ENCODE peak calls at places on chromosome 2, in five cellular contexts. One of them, this sample, is unnamed.

GRCh38 chr2:232398293-232399034 is 8.2 kb upstream of the ALPG start:
- DNase-seq in stimulated activated CD8-positive, alpha-beta memory T cell treated with anti-CD3 and anti-CD28 coated beads, Interleukin-15, amount 100 ng/mL, for 24 hours: no peak
- DNase-seq in GM06990: no peak
- DNase-seq in nucleus accumbens: no peak
- DNase-seq in H9: no peak
- DNase-seq in this sample: no peak

GRCh38 chr2:120904825-120905224 is 169.2 kb downstream of the GLI2 start:
- DNase-seq in stimulated activated CD8-positive, alpha-beta memory T cell treated with anti-CD3 and anti-CD28 coated beads, Interleukin-15, amount 100 ng/mL, for 24 hours: no peak
- DNase-seq in GM06990: no peak
- DNase-seq in nucleus accumbens: no peak
- DNase-seq in H9: no peak
- DNase-seq in this sample: no peak

GRCh38 chr2:67777836-67778429 is 284.9 kb downstream of the C1D start:
- DNase-seq in stimulated activated CD8-positive, alpha-beta memory T cell treated with anti-CD3 and anti-CD28 coated beads, Interleukin-15, amount 100 ng/mL, for 24 hours: no peak
- DNase-seq in GM06990: no peak
- DNase-seq in nucleus accumbens: no peak
- DNase-seq in H9: no peak
- DNase-seq in this sample: no peak

GRCh38 chr2:220127311-220127710 is 499.9 kb downstream of the SLC4A3 start:
- DNase-seq in stimulated activated CD8-positive, alpha-beta memory T cell treated with anti-CD3 and anti-CD28 coated beads, Interleukin-15, amount 100 ng/mL, for 24 hours: no peak
- DNase-seq in GM06990: no peak
- DNase-seq in nucleus accumbens: no peak
- DNase-seq in H9: no peak
- DNase-seq in this sample: no peak

GRCh38 chr2:64524604-64525322 is 635 bp downstream of the AFTPH start:
- DNase-seq in stimulated activated CD8-positive, alpha-beta memory T cell treated with anti-CD3 and anti-CD28 coated beads, Interleukin-15, amount 100 ng/mL, for 24 hours: no peak
- DNase-seq in GM06990: peak
- DNase-seq in nucleus accumbens: peak
- DNase-seq in H9: peak
- DNase-seq in this sample: no peak

GRCh38 chr2:172693037-172693436 is 42.6 kb upstream of the RAPGEF4 start:
- DNase-seq in stimulated activated CD8-positive, alpha-beta memory T cell treated with anti-CD3 and anti-CD28 coated beads, Interleukin-15, amount 100 ng/mL, for 24 hours: no peak
- DNase-seq in GM06990: no peak
- DNase-seq in nucleus accumbens: no peak
- DNase-seq in H9: no peak
- DNase-seq in this sample: peak

GRCh38 chr2:189298038-189298437 is 118.5 kb upstream of the COL5A2 start:
- DNase-seq in stimulated activated CD8-positive, alpha-beta memory T cell treated with anti-CD3 and anti-CD28 coated beads, Interleukin-15, amount 100 ng/mL, for 24 hours: no peak
- DNase-seq in GM06990: no peak
- DNase-seq in nucleus accumbens: no peak
- DNase-seq in H9: no peak
- DNase-seq in this sample: no peak

GRCh38 chr2:11102956-11103860 is 52.1 kb upstream of the SLC66A3 start:
- DNase-seq in stimulated activated CD8-positive, alpha-beta memory T cell treated with anti-CD3 and anti-CD28 coated beads, Interleukin-15, amount 100 ng/mL, for 24 hours: no peak
- DNase-seq in GM06990: no peak
- DNase-seq in nucleus accumbens: no peak
- DNase-seq in H9: no peak
- DNase-seq in this sample: no peak

GRCh38 chr2:134193774-134194173 is 60.1 kb upstream of the MGAT5 start:
- DNase-seq in stimulated activated CD8-positive, alpha-beta memory T cell treated with anti-CD3 and anti-CD28 coated beads, Interleukin-15, amount 100 ng/mL, for 24 hours: no peak
- DNase-seq in GM06990: no peak
- DNase-seq in nucleus accumbens: no peak
- DNase-seq in H9: no peak
- DNase-seq in this sample: no peak

GRCh38 chr2:38740851-38741541 is 10.2 kb downstream of the SRSF7 start:
- DNase-seq in stimulated activated CD8-positive, alpha-beta memory T cell treated with anti-CD3 and anti-CD28 coated beads, Interleukin-15, amount 100 ng/mL, for 24 hours: no peak
- DNase-seq in GM06990: no peak
- DNase-seq in nucleus accumbens: no peak
- DNase-seq in H9: no peak
- DNase-seq in this sample: peak

GRCh38 chr2:147760984-147761383 is 83.8 kb upstream of the ACVR2A start:
- DNase-seq in stimulated activated CD8-positive, alpha-beta memory T cell treated with anti-CD3 and anti-CD28 coated beads, Interleukin-15, amount 100 ng/mL, for 24 hours: no peak
- DNase-seq in GM06990: no peak
- DNase-seq in nucleus accumbens: no peak
- DNase-seq in H9: no peak
- DNase-seq in this sample: no peak

GRCh38 chr2:239634769-239635168 is 233.9 kb upstream of the HDAC4 start:
- DNase-seq in stimulated activated CD8-positive, alpha-beta memory T cell treated with anti-CD3 and anti-CD28 coated beads, Interleukin-15, amount 100 ng/mL, for 24 hours: no peak
- DNase-seq in GM06990: no peak
- DNase-seq in nucleus accumbens: no peak
- DNase-seq in H9: no peak
- DNase-seq in this sample: no peak

GRCh38 chr2:97751752-97752151 is 38.4 kb downstream of the ZAP70 start:
- DNase-seq in stimulated activated CD8-positive, alpha-beta memory T cell treated with anti-CD3 and anti-CD28 coated beads, Interleukin-15, amount 100 ng/mL, for 24 hours: no peak
- DNase-seq in GM06990: no peak
- DNase-seq in nucleus accumbens: no peak
- DNase-seq in H9: no peak
- DNase-seq in this sample: peak

GRCh38 chr2:5915926-5916325 is 223.7 kb downstream of the SOX11 start:
- DNase-seq in stimulated activated CD8-positive, alpha-beta memory T cell treated with anti-CD3 and anti-CD28 coated beads, Interleukin-15, amount 100 ng/mL, for 24 hours: no peak
- DNase-seq in GM06990: no peak
- DNase-seq in nucleus accumbens: no peak
- DNase-seq in H9: peak
- DNase-seq in this sample: peak

GRCh38 chr2:233017947-233018346 is 4.9 kb upstream of the NGEF start:
- DNase-seq in stimulated activated CD8-positive, alpha-beta memory T cell treated with anti-CD3 and anti-CD28 coated beads, Interleukin-15, amount 100 ng/mL, for 24 hours: no peak
- DNase-seq in GM06990: no peak
- DNase-seq in nucleus accumbens: no peak
- DNase-seq in H9: no peak
- DNase-seq in this sample: no peak

GRCh38 chr2:238024986-238025385 is 35.8 kb upstream of the SCLY start:
- DNase-seq in stimulated activated CD8-positive, alpha-beta memory T cell treated with anti-CD3 and anti-CD28 coated beads, Interleukin-15, amount 100 ng/mL, for 24 hours: no peak
- DNase-seq in GM06990: no peak
- DNase-seq in nucleus accumbens: no peak
- DNase-seq in H9: no peak
- DNase-seq in this sample: no peak

GRCh38 chr2:1642066-1642861 is 102.1 kb downstream of the PXDN start:
- DNase-seq in stimulated activated CD8-positive, alpha-beta memory T cell treated with anti-CD3 and anti-CD28 coated beads, Interleukin-15, amount 100 ng/mL, for 24 hours: no peak
- DNase-seq in GM06990: no peak
- DNase-seq in nucleus accumbens: no peak
- DNase-seq in H9: no peak
- DNase-seq in this sample: no peak

GRCh38 chr2:12486205-12487118 is 230.3 kb upstream of the TRIB2 start:
- DNase-seq in stimulated activated CD8-positive, alpha-beta memory T cell treated with anti-CD3 and anti-CD28 coated beads, Interleukin-15, amount 100 ng/mL, for 24 hours: no peak
- DNase-seq in GM06990: no peak
- DNase-seq in nucleus accumbens: no peak
- DNase-seq in H9: no peak
- DNase-seq in this sample: no peak

GRCh38 chr2:99715956-99716355 is 226.1 kb upstream of the REV1 start:
- DNase-seq in stimulated activated CD8-positive, alpha-beta memory T cell treated with anti-CD3 and anti-CD28 coated beads, Interleukin-15, amount 100 ng/mL, for 24 hours: no peak
- DNase-seq in GM06990: no peak
- DNase-seq in nucleus accumbens: no peak
- DNase-seq in H9: no peak
- DNase-seq in this sample: no peak

GRCh38 chr2:127645395-127646291 is at the start of gene GPR17:
- DNase-seq in stimulated activated CD8-positive, alpha-beta memory T cell treated with anti-CD3 and anti-CD28 coated beads, Interleukin-15, amount 100 ng/mL, for 24 hours: no peak
- DNase-seq in GM06990: no peak
- DNase-seq in nucleus accumbens: no peak
- DNase-seq in H9: no peak
- DNase-seq in this sample: no peak

GRCh38 chr2:3601561-3602271 is 6.8 kb downstream of the COLEC11 start:
- DNase-seq in stimulated activated CD8-positive, alpha-beta memory T cell treated with anti-CD3 and anti-CD28 coated beads, Interleukin-15, amount 100 ng/mL, for 24 hours: no peak
- DNase-seq in GM06990: no peak
- DNase-seq in nucleus accumbens: no peak
- DNase-seq in H9: no peak
- DNase-seq in this sample: no peak

GRCh38 chr2:215773728-215774127 is 239.6 kb downstream of the MREG start:
- DNase-seq in stimulated activated CD8-positive, alpha-beta memory T cell treated with anti-CD3 and anti-CD28 coated beads, Interleukin-15, amount 100 ng/mL, for 24 hours: no peak
- DNase-seq in GM06990: no peak
- DNase-seq in nucleus accumbens: no peak
- DNase-seq in H9: no peak
- DNase-seq in this sample: no peak

GRCh38 chr2:73284296-73285161 is at the start of gene FBXO41:
- DNase-seq in stimulated activated CD8-positive, alpha-beta memory T cell treated with anti-CD3 and anti-CD28 coated beads, Interleukin-15, amount 100 ng/mL, for 24 hours: peak
- DNase-seq in GM06990: peak
- DNase-seq in nucleus accumbens: peak
- DNase-seq in H9: peak
- DNase-seq in this sample: peak

GRCh38 chr2:88450925-88451575 is 1.4 kb downstream of the FOXI3 start:
- DNase-seq in stimulated activated CD8-positive, alpha-beta memory T cell treated with anti-CD3 and anti-CD28 coated beads, Interleukin-15, amount 100 ng/mL, for 24 hours: no peak
- DNase-seq in GM06990: no peak
- DNase-seq in nucleus accumbens: no peak
- DNase-seq in H9: no peak
- DNase-seq in this sample: no peak

GRCh38 chr2:15058015-15058414 is 425.5 kb downstream of the LRATD1 start:
- DNase-seq in stimulated activated CD8-positive, alpha-beta memory T cell treated with anti-CD3 and anti-CD28 coated beads, Interleukin-15, amount 100 ng/mL, for 24 hours: no peak
- DNase-seq in GM06990: no peak
- DNase-seq in nucleus accumbens: no peak
- DNase-seq in H9: no peak
- DNase-seq in this sample: no peak